ENCODE peak calls at places on chromosomes 7 and 10, in ten cellular contexts. U is cardiac muscle cell; V is GM12865; R is A549; N is CD4-positive, CD25-positive, alpha-beta regulatory T cell; H is left ventricle myocardium inferior; J is HFF-Myc; A is fibroblast of lung; C is upper lobe of right lung; M is AG09309. X is an unnamed sample.

GRCh38 chr7:139034336-139034735 is 1.5 kb downstream of the ZC3HAV1L start:
- DNase-seq in U (no peak), V (no peak), R (peak), N (no peak), H (no peak), J (no peak), A (no peak), C (no peak), M (no peak), X (no peak)

GRCh38 chr7:112001089-112001826 is 204.9 kb downstream of the DOCK4 start:
- DNase-seq in U (no peak), V (no peak), R (peak), N (no peak), H (no peak), J (peak), A (peak), C (no peak), M (peak), X (no peak)

GRCh38 chr10:44310762-44311562 is 73.9 kb downstream of the CXCL12 start:
- DNase-seq in U (peak), V (peak), R (peak), N (peak), H (peak), J (peak), A (peak), C (peak), M (no peak), X (peak)

GRCh38 chr7:114928060-114928459 is 6.2 kb downstream of the MDFIC start:
- DNase-seq in U (no peak), V (no peak), R (no peak), N (no peak), H (no peak), J (no peak), A (no peak), C (no peak), M (no peak), X (no peak)

GRCh38 chr7:101017099-101017777 is 2.6 kb upstream of the MUC17 start:
- DNase-seq in U (peak), V (peak), R (peak), N (peak), H (peak), J (peak), A (peak), C (peak), M (peak), X (no peak)

GRCh38 chr7:66626236-66626957 is 2.3 kb upstream of the KCTD7 start:
- DNase-seq in U (no peak), V (no peak), R (no peak), N (no peak), H (no peak), J (no peak), A (peak), C (no peak), M (peak), X (no peak)

GRCh38 chr7:47091141-47091540 is 490.8 kb downstream of the TNS3 start:
- DNase-seq in U (no peak), V (no peak), R (no peak), N (no peak), H (no peak), J (no peak), A (no peak), C (no peak), M (no peak), X (no peak)

GRCh38 chr7:47361746-47362215 is 220.1 kb downstream of the TNS3 start:
- DNase-seq in U (no peak), V (peak), R (no peak), N (peak), H (peak), J (peak), A (peak), C (no peak), M (peak), X (no peak)

GRCh38 chr7:47804767-47805545 is 143.3 kb downstream of the PKD1L1 start:
- DNase-seq in U (no peak), V (no peak), R (no peak), N (no peak), H (no peak), J (no peak), A (no peak), C (no peak), M (no peak), X (no peak)

GRCh38 chr10:51469666-51470065 is 229.7 kb downstream of the CSTF2T start:
- DNase-seq in U (no peak), V (no peak), R (no peak), N (no peak), H (no peak), J (no peak), A (no peak), C (no peak), M (no peak), X (no peak)

GRCh38 chr10:6738464-6738824 is 158.4 kb upstream of the PRKCQ start:
- DNase-seq in U (no peak), V (no peak), R (no peak), N (no peak), H (no peak), J (no peak), A (peak), C (no peak), M (no peak), X (no peak)

GRCh38 chr10:6739530-6740174 is 159.6 kb upstream of the PRKCQ start:
- DNase-seq in U (no peak), V (no peak), R (no peak), N (no peak), H (no peak), J (no peak), A (no peak), C (no peak), M (no peak), X (no peak)

GRCh38 chr10:6734286-6734685 is 154.2 kb upstream of the PRKCQ start:
- DNase-seq in U (no peak), V (no peak), R (no peak), N (no peak), H (no peak), J (no peak), A (no peak), C (no peak), M (no peak), X (no peak)

GRCh38 chr10:6737080-6737641 is 157.1 kb upstream of the PRKCQ start:
- DNase-seq in U (peak), V (no peak), R (peak), N (no peak), H (no peak), J (peak), A (peak), C (no peak), M (no peak), X (no peak)

DNA sequence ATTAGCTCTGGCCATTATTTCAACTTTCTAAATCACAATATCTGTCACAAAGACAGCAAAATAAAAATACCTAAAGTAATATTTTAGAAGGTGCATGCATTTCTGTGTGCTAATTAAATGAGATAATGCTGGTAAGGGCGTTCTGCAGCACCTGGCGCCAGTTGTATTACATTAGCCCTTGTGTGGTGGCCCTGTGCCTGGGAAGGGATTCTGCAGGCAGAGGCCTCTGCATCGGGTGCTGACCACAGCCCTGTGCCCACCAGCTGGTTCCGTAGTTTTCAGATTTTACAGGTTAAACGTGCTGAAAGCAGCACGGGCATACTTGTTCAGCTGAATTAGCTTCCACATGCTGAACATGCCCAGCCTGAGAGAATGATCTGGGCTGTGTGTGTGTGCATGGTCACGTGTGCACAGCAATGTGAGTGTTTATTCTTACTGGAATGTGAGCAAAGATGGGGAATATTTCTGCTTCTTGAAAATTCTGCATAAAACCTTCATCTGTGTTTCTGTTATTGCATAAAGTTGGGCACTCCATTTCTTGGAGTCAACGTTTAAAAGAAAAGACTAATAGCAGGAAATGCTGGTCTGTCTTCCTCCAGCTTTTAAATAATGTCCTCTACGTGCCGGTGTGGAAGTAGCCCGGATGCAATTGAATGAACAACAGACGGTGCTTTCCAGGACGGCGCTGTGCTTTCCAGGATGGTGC is 157.8 kb upstream of the PRKCQ start:
- DNase-seq in U (no peak), V (no peak), R (peak), N (no peak), H (no peak), J (no peak), A (peak), C (no peak), M (no peak), X (no peak)
- H3K4me3 ChIP-seq in U (no peak), V (no peak), R (peak), N (no peak), H (peak), J (peak), A (no peak), C (no peak), M (peak), X (no peak)

DNA sequence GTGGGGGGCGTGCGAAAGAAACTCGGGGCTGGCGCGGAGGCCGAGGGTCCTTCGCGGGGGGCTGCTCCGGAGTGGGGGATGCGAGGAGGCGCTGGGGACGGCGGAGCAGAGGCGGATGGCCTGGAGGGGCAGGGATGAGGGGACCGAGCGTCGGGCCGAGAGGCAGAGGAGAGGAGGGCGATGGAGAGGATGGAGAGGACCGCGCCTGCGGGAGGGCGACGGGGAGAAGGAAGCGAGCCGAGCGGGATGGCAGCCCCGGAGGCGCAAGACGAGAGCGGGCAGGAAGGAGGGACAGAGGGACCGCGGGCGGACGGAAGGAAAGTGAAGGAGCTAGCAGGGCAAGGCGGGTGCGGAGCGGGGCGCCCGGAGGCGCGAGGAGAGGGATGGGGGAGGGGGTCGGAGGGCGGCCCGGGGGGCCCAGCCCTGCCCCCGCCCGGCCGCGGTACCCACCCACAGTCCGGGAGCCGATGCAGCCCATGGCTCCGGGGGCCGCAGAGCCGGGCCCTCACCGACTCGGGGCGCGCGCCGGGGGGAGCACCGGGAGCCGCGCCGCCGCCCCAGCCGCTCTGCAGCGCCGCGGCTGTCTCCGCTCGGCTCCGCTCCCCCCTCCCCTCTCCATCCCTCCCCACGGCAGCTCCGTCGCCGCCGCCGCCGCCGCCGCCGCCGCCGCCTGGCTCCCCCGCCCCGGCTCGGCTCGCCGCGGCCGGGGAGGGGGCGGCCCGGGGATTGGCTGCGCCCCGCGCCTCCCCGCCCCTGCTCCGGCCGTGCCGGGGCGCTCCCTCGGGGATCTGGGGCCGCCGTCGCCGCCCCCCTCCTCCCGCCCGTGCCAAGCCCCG is at the start of gene FAM131B:
- DNase-seq in U (peak), V (no peak), R (no peak), N (peak), H (no peak), J (no peak), A (no peak), C (no peak), M (no peak), X (no peak)
- H3K4me3 ChIP-seq in U (peak), V (peak), R (peak), N (no peak), H (peak), J (peak), A (peak), C (peak), M (peak), X (peak)

GRCh38 chr10:12337973-12338372 is 11.4 kb upstream of the CAMK1D start:
- DNase-seq in U (no peak), V (no peak), R (no peak), N (no peak), H (no peak), J (no peak), A (no peak), C (no peak), M (no peak), X (no peak)

GRCh38 chr10:12332572-12333381 is 16.6 kb upstream of the CAMK1D start:
- DNase-seq in U (no peak), V (no peak), R (no peak), N (no peak), H (no peak), J (no peak), A (peak), C (no peak), M (no peak), X (no peak)

GRCh38 chr10:12333382-12334185 is 15.8 kb upstream of the CAMK1D start:
- DNase-seq in U (no peak), V (peak), R (peak), N (no peak), H (peak), J (peak), A (peak), C (peak), M (peak), X (peak)

GRCh38 chr10:12337407-12337806 is 11.9 kb upstream of the CAMK1D start:
- DNase-seq in U (no peak), V (no peak), R (no peak), N (no peak), H (no peak), J (no peak), A (peak), C (no peak), M (no peak), X (no peak)

DNA sequence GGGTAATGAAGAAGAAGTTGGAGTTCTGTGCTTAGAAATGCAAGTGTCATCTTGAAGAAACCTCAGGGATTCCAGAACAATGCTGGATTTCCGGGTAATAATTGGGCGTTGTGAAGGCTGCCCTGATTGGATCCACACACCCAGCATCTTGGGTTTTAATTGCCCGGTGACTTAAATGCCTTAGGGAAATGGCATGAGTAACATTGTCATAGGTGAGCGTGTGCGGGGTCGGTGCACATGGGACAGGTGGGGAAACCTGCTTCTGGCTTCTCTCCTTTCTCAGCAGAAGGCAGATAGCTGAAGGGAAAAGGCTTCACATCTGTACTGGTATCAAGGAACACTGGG is 15.2 kb upstream of the CAMK1D start:
- DNase-seq in U (no peak), V (no peak), R (no peak), N (no peak), H (no peak), J (no peak), A (no peak), C (no peak), M (no peak), X (no peak)
- H3K4me3 ChIP-seq in U (no peak), V (no peak), R (no peak), N (no peak), H (peak), J (no peak), A (no peak), C (no peak), M (no peak), X (no peak)

GRCh38 chr10:120980316-120980975 is 129.3 kb downstream of the WDR11 start:
- DNase-seq in U (no peak), V (no peak), R (no peak), N (no peak), H (no peak), J (no peak), A (no peak), C (peak), M (no peak), X (no peak)
- H3K4me3 ChIP-seq in U (no peak), V (no peak), R (no peak), N (no peak), H (no peak), J (no peak), A (no peak), C (peak), M (no peak), X (no peak)

DNA sequence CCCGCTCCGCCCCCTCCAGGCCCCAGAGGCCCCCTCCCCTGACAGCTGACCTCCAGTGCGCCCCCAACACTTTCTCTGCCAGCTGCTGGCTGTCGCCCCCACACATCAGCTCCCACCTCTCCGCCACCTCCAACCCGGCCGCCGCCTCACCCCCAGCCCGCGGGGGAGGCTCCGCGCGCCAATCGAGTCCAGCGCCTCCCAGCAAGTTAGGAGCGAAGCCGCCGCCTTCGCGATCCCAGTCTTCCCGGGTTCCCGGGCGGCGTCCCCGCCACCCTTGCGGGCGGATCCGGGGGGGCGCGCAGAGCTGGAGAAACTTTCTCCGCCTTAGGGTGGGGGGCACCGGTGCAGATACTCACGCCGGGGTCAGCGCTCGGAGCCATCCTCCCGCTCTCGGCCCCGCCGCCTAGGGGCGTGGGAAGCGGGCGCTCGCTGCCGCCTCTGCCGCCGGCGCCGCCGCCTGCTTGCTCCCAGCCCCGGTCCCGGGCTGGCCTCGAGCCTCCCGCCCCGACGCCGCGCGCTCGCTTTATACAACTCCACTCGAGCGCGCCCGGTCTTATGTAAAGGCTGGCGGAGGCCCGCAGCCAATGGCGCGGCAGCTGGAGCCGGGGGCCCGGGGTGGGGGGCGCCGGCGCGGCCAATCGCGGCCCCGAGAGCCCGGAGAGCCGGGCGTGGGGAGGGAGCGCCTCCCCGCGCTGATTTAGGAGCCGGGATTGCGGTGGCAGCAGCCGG is at the start of gene CRTAC1:
- DNase-seq in U (peak), V (no peak), R (peak), N (no peak), H (peak), J (no peak), A (peak), C (peak), M (no peak), X (no peak)
- H3K4me3 ChIP-seq in U (peak), V (no peak), R (peak), N (no peak), H (peak), J (no peak), A (no peak), C (peak), M (no peak), X (no peak)

DNA sequence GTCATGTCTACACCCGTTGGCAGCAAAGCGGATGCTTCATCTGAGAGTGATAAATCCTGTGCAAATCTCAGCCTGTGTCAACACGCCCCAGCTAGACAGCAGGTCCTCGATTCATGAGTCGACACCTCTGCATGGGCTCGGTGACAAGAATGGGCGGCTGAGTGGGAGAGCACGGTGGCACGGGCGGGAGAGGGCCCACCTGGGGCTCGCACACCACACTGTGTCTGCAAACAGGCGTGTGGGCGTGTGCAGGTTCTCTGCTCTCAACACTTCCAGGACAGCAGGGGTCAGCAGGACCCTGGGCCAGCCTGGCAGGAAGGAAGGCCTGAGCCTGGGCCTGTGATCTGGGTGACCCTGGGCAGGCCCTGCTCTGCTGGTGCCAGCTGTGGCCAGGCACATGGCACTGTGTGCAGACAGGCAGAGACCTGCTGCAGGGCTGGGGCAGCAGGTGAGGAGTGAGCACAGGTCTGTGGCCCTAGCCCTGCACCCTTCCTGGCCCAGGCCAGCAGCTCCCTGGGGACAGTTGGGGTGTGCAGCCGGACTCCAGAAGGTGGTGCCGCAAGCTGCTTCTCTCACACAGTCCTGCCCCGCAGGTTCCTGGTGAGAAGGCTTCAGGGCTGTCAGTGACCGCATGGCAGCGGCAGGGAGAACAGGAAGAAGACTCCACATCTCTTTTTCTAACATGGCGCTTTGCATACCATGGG is 216.4 kb downstream of the ELFN1 start:
- DNase-seq in U (no peak), V (no peak), R (no peak), N (no peak), H (peak), J (no peak), A (no peak), C (no peak), M (no peak), X (no peak)
- H3K4me3 ChIP-seq in U (no peak), V (no peak), R (no peak), N (no peak), H (no peak), J (no peak), A (no peak), C (no peak), M (no peak), X (no peak)

GRCh38 chr7:149790146-149790548 is 16.8 kb upstream of the ZNF467 start:
- DNase-seq in U (peak), V (no peak), R (no peak), N (peak), H (peak), J (no peak), A (no peak), C (peak), M (no peak), X (no peak)
- H3K4me3 ChIP-seq in U (no peak), V (no peak), R (no peak), N (no peak), H (peak), J (no peak), A (no peak), C (no peak), M (no peak), X (no peak)

DNA sequence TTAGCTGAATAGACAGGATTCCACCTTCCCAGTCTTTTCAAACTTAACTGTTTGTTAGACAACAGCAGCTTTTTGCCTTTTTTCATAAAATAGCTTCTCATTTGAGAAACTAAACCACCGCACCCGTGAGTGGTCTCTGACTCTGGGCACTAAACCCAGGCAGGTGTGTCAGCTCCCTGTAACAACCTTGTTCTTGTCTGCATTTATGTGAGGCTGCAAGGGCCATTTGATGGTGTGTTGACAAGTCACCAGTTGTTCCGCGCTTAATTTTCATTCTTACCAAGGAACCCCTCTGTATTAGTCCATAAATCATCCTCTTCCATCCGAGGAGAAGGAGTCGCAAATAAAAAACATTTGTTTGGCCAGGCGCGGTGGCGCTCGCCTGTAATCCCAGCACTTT is 1.5 kb downstream of the STOX1 start:
- DNase-seq in U (no peak), V (no peak), R (no peak), N (no peak), H (no peak), J (no peak), A (no peak), C (no peak), M (no peak), X (no peak)
- H3K4me3 ChIP-seq in U (no peak), V (no peak), R (no peak), N (no peak), H (no peak), J (no peak), A (no peak), C (no peak), M (no peak), X (no peak)

GRCh38 chr10:123890246-123890645 is 1.4 kb downstream of the CPXM2 start:
- DNase-seq in U (no peak), V (no peak), R (no peak), N (no peak), H (no peak), J (no peak), A (no peak), C (no peak), M (no peak), X (no peak)
- H3K4me3 ChIP-seq in U (no peak), V (no peak), R (no peak), N (no peak), H (peak), J (no peak), A (peak), C (no peak), M (peak), X (no peak)

X was measured in LNCaP clone FGC.